ENCODE peak calls at places on chromosomes 3 and 15, in eight cellular contexts. X is WTC11; C is fibroblast of lung; A is coronary artery; F is PC-9; K is transverse colon; M is CD8-positive, alpha-beta T cell; L is tibial artery. E is an unnamed sample.

GRCh38 chr3:195352895-195353488 is 82.0 kb upstream of the XXYLT1 start:
- DNase-seq in A (no peak), C (peak), F (peak), L (no peak), K (no peak), M (no peak), X (no peak), E (no peak)

GRCh38 chr3:45991341-45991740 is 4.3 kb downstream of the FYCO1 start:
- DNase-seq in X (no peak), C (no peak), A (no peak), M (no peak), L (no peak), F (no peak), K (no peak), E (no peak)

GRCh38 chr15:77070500-77071337 is at the start of gene TSPAN3:
- DNase-seq in C (peak), F (peak), L (peak), X (peak), K (peak), M (peak), A (peak), E (peak)

GRCh38 chr3:184082465-184082864 is 14.4 kb upstream of the HTR3E start:
- DNase-seq in X (no peak), M (no peak), K (no peak), C (no peak), F (no peak), A (no peak), L (no peak), E (no peak)

GRCh38 chr15:31435256-31435781 is 108.7 kb downstream of the KLF13 start:
- DNase-seq in C (peak), F (peak), M (peak), A (no peak), L (peak), K (peak), X (peak), E (peak)

GRCh38 chr3:138761002-138761401 is 73.7 kb downstream of the PIK3CB start:
- DNase-seq in A (no peak), F (no peak), L (no peak), X (no peak), C (no peak), M (no peak), K (no peak), E (no peak)

GRCh38 chr3:107068980-107069379 is 308.3 kb upstream of the CCDC54 start:
- DNase-seq in A (no peak), K (no peak), L (no peak), F (no peak), X (no peak), M (no peak), C (peak), E (no peak)

GRCh38 chr3:172607305-172608121 is 84.3 kb upstream of the TNFSF10 start:
- DNase-seq in F (no peak), C (peak), M (no peak), A (no peak), L (no peak), X (no peak), K (no peak), E (no peak)

GRCh38 chr3:96986241-96986640 is 171.8 kb downstream of the EPHA6 start:
- DNase-seq in C (no peak), X (no peak), F (no peak), L (no peak), M (no peak), A (no peak), K (no peak), E (no peak)

GRCh38 chr3:54676087-54676486 is 251.8 kb downstream of the LRTM1 start:
- DNase-seq in X (no peak), A (no peak), F (no peak), K (no peak), C (no peak), L (no peak), M (no peak), E (no peak)

GRCh38 chr15:81279621-81280051 is 44.3 kb downstream of the STARD5 start:
- DNase-seq in L (no peak), K (no peak), F (no peak), M (no peak), A (no peak), X (no peak), C (no peak), E (no peak)

GRCh38 chr15:33852094-33852493 is 116.2 kb upstream of the CHRM5 start:
- DNase-seq in C (peak), A (no peak), M (no peak), K (no peak), X (no peak), F (no peak), L (no peak), E (no peak)

GRCh38 chr3:44109997-44110396 is 131.7 kb upstream of the TOPAZ1 start:
- DNase-seq in M (no peak), A (no peak), X (no peak), C (no peak), K (no peak), F (no peak), L (no peak), E (no peak)

GRCh38 chr15:54681578-54681977 is 515.2 kb downstream of the RSL24D1 start:
- DNase-seq in L (no peak), A (no peak), X (no peak), C (no peak), F (no peak), K (no peak), M (no peak), E (no peak)

GRCh38 chr3:124615896-124616543 is 114.2 kb upstream of the UMPS start:
- DNase-seq in F (no peak), A (no peak), L (no peak), K (no peak), C (no peak), X (no peak), M (no peak), E (no peak)

GRCh38 chr3:107421170-107421792 is 44.0 kb downstream of the CCDC54 start:
- DNase-seq in M (no peak), F (peak), K (no peak), A (no peak), L (no peak), X (no peak), C (peak), E (no peak)

GRCh38 chr15:101276501-101277037 is 716 bp downstream of the SELENOS start:
- DNase-seq in F (no peak), C (no peak), M (peak), K (no peak), X (no peak), A (no peak), L (no peak), E (no peak)

GRCh38 chr3:48064292-48064829 is 48.1 kb upstream of the MAP4 start:
- DNase-seq in A (no peak), X (no peak), F (no peak), M (no peak), L (no peak), K (no peak), C (peak), E (no peak)

GRCh38 chr3:50594253-50594785 is 17.3 kb downstream of the CISH start:
- DNase-seq in M (no peak), A (no peak), X (no peak), C (no peak), F (no peak), K (no peak), L (no peak), E (no peak)

GRCh38 chr3:136351905-136352304 is 101.8 kb downstream of the PCCB start:
- DNase-seq in M (no peak), F (no peak), K (no peak), C (no peak), X (no peak), L (no peak), A (no peak), E (no peak)

GRCh38 chr3:17070560-17070959 is 185.8 kb downstream of the PLCL2 start:
- DNase-seq in C (peak), F (peak), K (peak), A (no peak), M (no peak), L (peak), X (peak), E (no peak)

GRCh38 chr15:48358229-48358641 is 27.0 kb downstream of the DUT start:
- DNase-seq in C (peak), F (no peak), A (no peak), K (no peak), L (no peak), M (no peak), X (no peak), E (no peak)

GRCh38 chr3:133475245-133476010 is 75.6 kb downstream of the BFSP2 start:
- DNase-seq in C (no peak), K (no peak), A (no peak), L (no peak), F (no peak), M (no peak), X (no peak), E (no peak)

GRCh38 chr15:40247406-40247971 is 8.6 kb downstream of the PAK6 start:
- DNase-seq in K (no peak), F (no peak), L (peak), C (no peak), A (no peak), X (no peak), M (no peak), E (no peak)

GRCh38 chr3:171867976-171868375 is 24.8 kb downstream of the TMEM212 start:
- DNase-seq in M (no peak), A (no peak), F (no peak), X (no peak), K (no peak), C (no peak), L (no peak), E (no peak)

GRCh38 chr3:174957081-174957480 is 97.9 kb downstream of the NAALADL2 start:
- DNase-seq in L (no peak), K (no peak), M (no peak), F (no peak), X (no peak), A (no peak), C (peak), E (no peak)

GRCh38 chr3:25904248-25904647 is 114.4 kb downstream of the OXSM start:
- DNase-seq in F (no peak), K (no peak), C (no peak), A (no peak), L (no peak), X (no peak), M (no peak), E (no peak)

GRCh38 chr3:55875137-55875536 is 388.0 kb upstream of the WNT5A start:
- DNase-seq in K (no peak), M (no peak), A (no peak), X (no peak), L (no peak), F (no peak), C (no peak), E (no peak)

DNA sequence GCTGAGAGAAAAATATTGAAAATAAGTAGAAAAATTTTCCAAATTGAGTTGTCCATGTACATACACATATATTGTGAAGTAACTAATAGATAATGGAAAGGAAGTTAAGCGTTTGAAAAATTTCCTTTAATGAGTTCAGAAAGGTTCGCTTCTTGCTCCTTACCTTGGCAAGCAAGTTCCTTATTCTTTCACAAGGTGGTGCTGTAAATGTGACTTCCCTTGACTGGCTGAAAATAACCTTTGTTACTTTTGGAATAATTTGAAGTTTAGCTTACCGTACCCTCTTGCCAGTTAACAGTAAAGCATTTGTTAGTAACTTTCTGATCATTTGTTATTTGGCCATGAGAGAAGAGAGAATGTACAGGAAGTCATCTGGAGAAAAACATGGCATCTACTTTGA is 41.6 kb downstream of the PYDC2 start:
- DNase-seq in F (no peak), A (no peak), K (no peak), L (no peak), M (no peak), C (no peak), X (no peak), E (no peak)
- TF ChIP-seq CTCF in F (peak), A (no peak), K (no peak), L (no peak), M (no peak), C (no peak), X (peak), E (peak)

DNA sequence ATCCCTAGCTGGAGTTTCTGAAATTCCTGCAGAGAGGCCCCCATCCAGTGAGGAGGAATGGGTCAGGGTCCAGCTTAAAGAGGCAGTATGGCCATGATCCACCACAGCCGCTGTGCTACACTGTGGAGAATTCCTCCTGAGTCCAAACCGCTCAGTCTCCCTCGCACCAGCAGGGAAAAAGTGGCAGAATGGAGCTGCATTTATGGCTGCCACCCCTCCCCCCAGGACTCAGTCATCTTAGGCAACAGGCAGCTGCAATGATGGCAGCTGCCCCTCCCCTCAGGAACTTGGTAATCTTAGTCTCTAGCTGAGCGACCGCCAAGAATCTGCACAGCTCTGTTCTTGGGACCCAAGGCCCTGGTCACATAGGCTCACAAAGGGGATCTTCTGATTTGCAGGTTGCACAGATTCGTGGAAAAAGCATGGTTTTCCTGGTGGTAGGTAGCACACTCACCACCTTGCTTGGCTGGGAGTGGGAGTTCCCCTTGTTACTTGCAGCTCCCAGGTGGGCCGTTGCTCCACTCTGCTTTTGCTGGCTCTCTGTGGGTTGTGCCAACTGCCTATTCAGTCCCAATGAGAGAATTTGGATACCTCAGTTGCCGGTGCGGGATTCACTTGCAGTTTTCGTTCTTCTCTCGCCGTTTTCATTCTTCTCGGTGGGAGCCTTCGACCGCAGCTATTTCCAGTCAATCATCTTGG is 204.1 kb downstream of the STXBP5L start:
- DNase-seq in K (no peak), A (no peak), M (no peak), C (no peak), X (peak), L (no peak), F (no peak), E (no peak)
- TF ChIP-seq CTCF in K (no peak), A (no peak), M (no peak), C (no peak), X (no peak), L (no peak), F (no peak), E (no peak)

DNA sequence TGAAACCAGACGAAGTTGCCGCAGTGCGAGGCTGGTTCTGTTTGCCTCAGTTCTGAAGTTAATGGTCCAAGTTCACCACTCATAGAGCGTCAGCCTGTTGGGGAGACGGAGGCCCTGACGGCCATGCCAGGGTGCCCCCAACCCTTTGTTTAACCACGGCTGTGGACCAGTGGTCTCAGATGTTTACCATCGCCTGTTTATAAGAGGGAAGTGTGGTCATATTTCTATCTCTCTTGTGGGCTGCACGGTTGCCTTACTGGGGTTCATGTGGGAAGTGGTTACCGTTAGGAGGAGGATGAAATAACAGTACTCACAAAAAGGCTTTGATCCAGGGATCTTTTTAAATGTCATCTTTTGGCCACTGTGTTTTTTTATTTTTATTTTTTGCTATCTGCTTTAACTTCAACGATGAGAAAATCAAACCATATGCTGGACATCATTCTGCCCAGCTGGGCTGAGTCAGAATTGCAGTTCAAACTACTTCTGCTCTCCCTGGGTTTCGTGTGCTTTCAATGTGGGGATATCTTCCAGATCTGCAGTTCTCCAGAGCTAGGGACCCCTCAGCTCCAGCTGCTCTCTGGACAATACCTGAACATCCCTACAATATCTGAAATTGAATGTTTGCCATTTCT is 17.8 kb downstream of the SMAD3 start:
- DNase-seq in F (no peak), X (no peak), M (no peak), L (no peak), K (no peak), A (no peak), C (no peak), E (no peak)
- TF ChIP-seq CTCF in F (no peak), X (no peak), M (no peak), L (no peak), K (peak), A (no peak), C (peak), E (no peak)

GRCh38 chr3:127172670-127173515 is 20.0 kb upstream of the PRR23E start:
- DNase-seq in L (no peak), A (peak), M (no peak), X (no peak), C (peak), K (no peak), F (peak), E (no peak)

GRCh38 chr3:127172211-127172610 is 20.7 kb upstream of the PRR23E start:
- DNase-seq in L (no peak), K (no peak), M (no peak), F (no peak), A (peak), X (no peak), C (no peak), E (no peak)

GRCh38 chr3:127171320-127171719 is 21.6 kb upstream of the PRR23E start:
- DNase-seq in X (no peak), K (no peak), C (no peak), M (no peak), A (peak), L (no peak), F (no peak), E (no peak)

GRCh38 chr3:127171721-127172120 is 21.2 kb upstream of the PRR23E start:
- DNase-seq in M (no peak), C (no peak), L (no peak), F (no peak), X (no peak), K (no peak), A (peak), E (no peak)

DNA sequence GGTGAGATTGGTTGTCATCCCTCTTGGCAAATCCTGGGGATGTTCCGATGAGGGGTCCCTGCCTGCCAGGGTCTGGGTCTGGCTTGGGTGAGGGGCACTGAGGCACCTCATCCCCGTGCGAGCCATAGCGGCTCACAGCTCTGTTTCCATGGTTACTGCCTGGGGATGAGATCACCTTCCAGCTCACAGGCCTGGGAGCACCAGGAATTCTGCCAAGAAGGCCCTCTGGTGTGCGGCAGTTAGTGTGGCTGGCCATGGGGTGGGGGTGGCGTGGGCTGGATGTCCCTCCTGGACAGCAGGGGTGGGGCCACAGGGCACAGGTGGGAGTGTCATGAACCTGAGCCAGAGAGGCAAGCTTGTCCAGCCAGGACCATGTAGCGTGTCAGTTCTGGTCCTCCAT is 22.1 kb upstream of the PRR23E start:
- DNase-seq in M (no peak), X (no peak), A (peak), C (peak), L (no peak), F (peak), K (no peak), E (no peak)
- TF ChIP-seq CTCF in M (no peak), X (no peak), A (no peak), C (no peak), L (no peak), F (no peak), K (no peak), E (no peak)